ENCODE peak calls at places on chromosomes 16 and 17, in four cellular contexts. W, L, U and V are unnamed samples.

GRCh38 chr16:79171504-79172240 is 428.9 kb downstream of the MAF start:
- DNase-seq in W (no peak), L (no peak), U (no peak), V (no peak)

GRCh38 chr17:75822119-75822799 is 21.9 kb downstream of the UNC13D start:
- DNase-seq in W (no peak), L (peak), U (no peak), V (no peak)

GRCh38 chr16:51276335-51276734 is 125.3 kb upstream of the SALL1 start:
- DNase-seq in W (peak), L (no peak), U (peak), V (peak)

GRCh38 chr16:77711775-77712174 is 10.5 kb upstream of the NUDT7 start:
- DNase-seq in W (peak), L (no peak), U (peak), V (no peak)

GRCh38 chr16:77596243-77596642 is 126.1 kb upstream of the NUDT7 start:
- DNase-seq in W (peak), L (no peak), U (peak), V (no peak)

GRCh38 chr17:77208217-77208808 is 67.5 kb downstream of the SEC14L1 start:
- DNase-seq in W (peak), L (no peak), U (peak), V (no peak)

GRCh38 chr17:79533116-79533515 is 77.7 kb downstream of the RBFOX3 start:
- DNase-seq in W (no peak), L (no peak), U (no peak), V (no peak)

GRCh38 chr17:77872199-77872598 is 86.3 kb upstream of the TNRC6C start:
- DNase-seq in W (no peak), L (peak), U (no peak), V (no peak)

GRCh38 chr16:79181419-79181818 is 419.1 kb downstream of the MAF start:
- DNase-seq in W (no peak), L (no peak), U (peak), V (no peak)

GRCh38 chr17:77096570-77097214 is 44.1 kb upstream of the SEC14L1 start:
- DNase-seq in W (peak), L (no peak), U (peak), V (no peak)

GRCh38 chr17:58333396-58334207 is 5.0 kb upstream of the TSPOAP1 start:
- DNase-seq in W (no peak), L (no peak), U (no peak), V (no peak)
- TF ChIP-seq CTCF in W (no peak), L (no peak), U (no peak), V (no peak)

GRCh38 chr17:36482611-36483504 is 3.6 kb upstream of the ZNHIT3 start:
- DNase-seq in W (peak), L (peak), U (peak), V (no peak)
- H3K4me3 ChIP-seq in W (peak), L (peak), U (no peak), V (peak)

GRCh38 chr17:9256944-9257629 is 235.8 kb downstream of the NTN1 start:
- DNase-seq in W (peak), L (no peak), U (peak), V (no peak)

GRCh38 chr17:9255838-9256237 is 234.5 kb downstream of the NTN1 start:
- DNase-seq in W (no peak), L (no peak), U (peak), V (no peak)

GRCh38 chr17:9258115-9259020 is 237.1 kb downstream of the NTN1 start:
- DNase-seq in W (no peak), L (no peak), U (no peak), V (no peak)

GRCh38 chr17:9254841-9255240 is 233.5 kb downstream of the NTN1 start:
- DNase-seq in W (no peak), L (no peak), U (no peak), V (no peak)

GRCh38 chr17:9256361-9256943 is 235.1 kb downstream of the NTN1 start:
- DNase-seq in W (no peak), L (no peak), U (no peak), V (no peak)
- TF ChIP-seq CTCF in W (no peak), L (no peak), U (no peak), V (no peak)

GRCh38 chr17:32732900-32733299 is 144.0 kb downstream of the MYO1D start:
- DNase-seq in W (no peak), L (no peak), U (no peak), V (no peak)
- H3K4me3 ChIP-seq in W (no peak), L (no peak), U (no peak), V (no peak)

GRCh38 chr16:22071352-22071923 is 20.9 kb upstream of the VWA3A start:
- DNase-seq in W (no peak), L (no peak), U (no peak), V (no peak)
- TF ChIP-seq CTCF in W (no peak), L (no peak), U (no peak), V (no peak)

GRCh38 chr17:64983708-64984107 is 64.4 kb upstream of the LRRC37A3 start:
- DNase-seq in W (no peak), L (no peak), U (no peak), V (no peak)

GRCh38 chr17:64984181-64984580 is 64.9 kb upstream of the LRRC37A3 start:
- DNase-seq in W (no peak), L (no peak), U (no peak), V (no peak)

GRCh38 chr17:64982139-64982802 is 63.0 kb upstream of the LRRC37A3 start:
- DNase-seq in W (no peak), L (no peak), U (no peak), V (no peak)

DNA sequence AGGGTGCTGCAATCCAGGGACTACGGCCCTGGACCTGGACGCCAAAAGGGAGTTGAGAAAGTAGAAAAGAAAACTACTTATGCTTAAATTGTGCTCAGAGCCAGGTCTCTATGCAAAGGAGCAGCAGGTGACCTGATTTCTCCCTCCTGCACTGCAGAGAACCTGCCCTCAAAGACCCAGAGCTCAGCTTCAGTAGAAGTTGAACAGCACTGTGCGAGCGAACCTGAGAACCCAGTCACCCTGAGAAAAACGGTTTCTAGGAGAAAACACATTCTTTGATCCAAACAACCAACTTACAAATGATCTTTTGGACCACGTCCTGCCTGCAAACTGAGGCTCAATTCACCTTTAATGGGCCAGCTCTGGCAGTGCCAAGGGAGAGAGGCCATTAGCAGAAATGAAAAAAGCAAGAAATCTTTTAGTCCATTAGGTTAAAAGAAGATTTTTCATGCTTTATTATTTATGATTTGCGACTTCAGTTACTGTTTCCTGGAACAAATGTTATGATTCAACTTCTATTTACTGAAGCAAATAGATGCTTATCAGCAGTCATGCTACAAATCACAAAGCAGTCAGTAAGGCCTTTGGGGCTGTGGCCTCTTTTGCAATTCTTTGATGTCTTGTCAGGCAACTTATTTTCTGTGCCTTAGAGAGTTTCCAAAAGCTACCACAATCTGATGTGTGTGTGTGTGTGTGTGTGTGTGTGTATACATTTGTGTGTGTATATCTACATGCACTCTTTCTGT is 65.7 kb upstream of the LRRC37A3 start:
- DNase-seq in W (peak), L (peak), U (peak), V (no peak)
- H3K4me3 ChIP-seq in W (no peak), L (peak), U (no peak), V (no peak)

GRCh38 chr16:55513616-55514015 is 4.7 kb downstream of the LPCAT2 start:
- DNase-seq in W (no peak), L (no peak), U (no peak), V (no peak)
- TF ChIP-seq CTCF in W (peak), L (no peak), U (peak), V (peak)

DNA sequence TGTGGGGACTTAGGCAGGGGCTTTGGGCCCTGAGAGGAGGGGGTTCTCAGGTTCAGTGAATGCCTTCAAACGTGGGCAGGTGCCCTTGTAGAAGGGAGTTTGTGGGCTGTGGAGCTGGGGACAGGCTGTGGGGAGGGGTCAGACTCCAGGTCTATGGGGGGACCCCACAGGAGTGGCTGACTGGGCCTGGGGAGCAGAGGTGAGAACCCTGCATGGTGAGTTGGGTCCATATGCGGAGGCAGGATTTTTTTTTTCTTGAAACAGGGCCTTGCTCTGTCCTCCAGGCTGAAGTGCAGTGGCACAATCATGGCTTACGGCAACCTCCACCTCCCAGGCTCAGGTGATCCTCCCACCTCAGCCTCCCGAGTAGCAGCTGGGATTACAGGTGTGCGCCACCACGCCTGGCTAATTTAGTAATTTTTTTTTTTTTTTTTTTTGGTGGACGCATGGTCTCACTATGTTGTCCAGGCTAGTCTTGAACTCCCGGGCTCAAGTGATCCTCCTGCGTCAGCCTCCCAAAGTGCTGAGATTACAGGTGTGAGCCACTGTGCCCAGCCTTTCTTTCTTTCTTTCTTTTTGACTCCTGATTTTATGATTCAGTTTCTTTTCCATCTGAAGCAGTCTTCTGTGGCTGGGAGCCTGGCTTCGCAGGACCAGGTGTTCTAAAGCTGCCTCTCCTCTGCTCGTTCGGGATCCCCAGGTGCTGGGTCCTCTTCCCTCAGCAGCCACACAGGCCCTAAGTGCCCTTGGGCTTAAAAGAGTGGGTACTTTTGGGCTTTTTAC is 19.0 kb upstream of the ADCY7 start:
- DNase-seq in W (no peak), L (no peak), U (no peak), V (no peak)
- H3K4me3 ChIP-seq in W (peak), L (no peak), U (peak), V (no peak)

DNA sequence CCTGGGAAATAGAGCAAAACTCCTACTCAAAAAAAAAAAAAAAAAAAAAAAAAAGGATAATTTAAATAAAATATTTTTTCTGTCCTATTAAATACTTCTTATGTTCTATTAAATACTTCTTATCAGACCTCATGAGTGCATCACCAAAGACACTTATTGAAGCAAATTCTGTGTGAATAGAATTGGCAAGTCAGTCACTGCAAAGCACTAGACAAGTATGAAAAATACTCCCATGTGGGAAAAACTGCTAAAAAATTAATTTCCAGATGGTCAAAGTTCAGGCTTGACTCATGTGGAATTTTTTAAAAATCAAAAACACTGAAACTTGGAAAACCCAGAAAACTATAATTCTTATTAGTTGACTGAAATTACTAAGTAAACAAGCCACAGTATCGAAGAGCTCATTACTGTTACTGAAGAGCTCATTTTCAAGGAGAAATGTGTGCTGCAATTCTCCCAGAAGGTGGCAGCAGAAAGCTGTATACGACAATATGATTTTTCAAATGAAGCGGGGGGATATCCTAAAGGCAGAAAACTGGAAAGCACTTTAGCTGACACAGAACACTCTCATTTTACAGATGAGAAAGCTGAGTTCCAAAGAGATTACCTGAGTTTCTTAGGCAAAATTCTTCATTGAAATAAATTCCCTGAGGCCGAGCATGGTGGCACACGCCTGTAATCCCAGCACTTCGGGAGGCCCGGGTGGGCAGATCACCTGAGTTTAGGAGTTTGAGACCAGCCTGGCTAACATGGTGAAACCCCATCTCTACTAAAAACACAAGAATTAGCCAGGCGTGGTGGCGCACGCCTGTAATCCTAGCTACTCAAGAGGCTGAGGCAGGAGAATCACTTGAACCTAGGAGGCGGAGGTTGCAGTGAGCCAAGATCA is 15.9 kb upstream of the FBXO47 start:
- DNase-seq in W (peak), L (peak), U (peak), V (no peak)
- TF ChIP-seq CTCF in W (peak), L (peak), U (peak), V (peak)